ENCODE peak calls at places on chromosome 16, in seven cellular contexts. W, X, J, G, B, H and T are unnamed samples.

GRCh38 chr16:25575363-25575762 is 116.4 kb upstream of the HS3ST4 start:
- DNase-seq in W (no peak), G (no peak), X (no peak), H (no peak), J (no peak), B (no peak), T (no peak)

GRCh38 chr16:4613636-4614570 is 785 bp downstream of the UBALD1 start:
- DNase-seq in H (no peak), G (peak), B (peak), X (peak), W (peak), J (peak), T (peak)

GRCh38 chr16:10312023-10312422 is 73.8 kb upstream of the ATF7IP2 start:
- DNase-seq in H (no peak), B (no peak), G (no peak), W (no peak), J (no peak), X (no peak), T (no peak)

GRCh38 chr16:50574852-50575251 is 26.7 kb downstream of the NKD1 start:
- DNase-seq in X (no peak), H (no peak), J (no peak), G (no peak), B (peak), W (no peak), T (no peak)

GRCh38 chr16:67571464-67571863 is 9.1 kb downstream of the CTCF start:
- DNase-seq in J (peak), G (no peak), W (no peak), X (no peak), B (peak), H (no peak), T (peak)

GRCh38 chr16:85357323-85357722 is 245.1 kb upstream of the CIBAR2 start:
- DNase-seq in H (no peak), G (no peak), J (no peak), W (no peak), X (no peak), B (no peak), T (no peak)

GRCh38 chr16:23256440-23256839 is 45.7 kb upstream of the SCNN1B start:
- DNase-seq in X (no peak), G (no peak), W (no peak), H (no peak), B (no peak), J (no peak), T (no peak)

GRCh38 chr16:1810106-1810505 is 16.5 kb downstream of the HAGH start:
- DNase-seq in J (no peak), X (no peak), G (no peak), B (no peak), W (no peak), H (no peak), T (no peak)

GRCh38 chr16:57519796-57520360 is 16.5 kb downstream of the CCDC102A start:
- DNase-seq in W (peak), X (peak), B (peak), J (peak), G (peak), H (peak), T (peak)

GRCh38 chr16:89924298-89924924 is 1.3 kb downstream of the TUBB3 start:
- DNase-seq in B (peak), H (no peak), X (peak), J (peak), W (no peak), G (peak), T (peak)

GRCh38 chr16:89596957-89597644 is 16.3 kb upstream of the DPEP1 start:
- DNase-seq in X (no peak), W (no peak), B (no peak), J (no peak), G (no peak), H (no peak), T (no peak)

GRCh38 chr16:65662236-65662635 is 540.4 kb upstream of the CDH11 start:
- DNase-seq in X (peak), G (no peak), B (no peak), W (no peak), H (no peak), J (no peak), T (no peak)